ENCODE peak calls at places on chromosomes 1 and 21, in four cellular contexts. W is K562, L is GM12878, T is HL-60. B is an unnamed sample.

GRCh38 chr1:28803662-28804061 is 8.3 kb upstream of the OPRD1 start:
- DNase-seq in T (no peak), L (no peak), W (no peak), B (no peak)

GRCh38 chr1:243974451-243975292 is 76.4 kb upstream of the ZBTB18 start:
- DNase-seq in W (no peak), T (no peak), L (no peak), B (no peak)

GRCh38 chr1:230542054-230542453 is 100.2 kb upstream of the COG2 start:
- DNase-seq in T (no peak), W (peak), L (no peak), B (no peak)

GRCh38 chr1:18324246-18324645 is 156.5 kb upstream of the KLHDC7A start:
- DNase-seq in L (no peak), W (peak), T (no peak), B (no peak)

GRCh38 chr1:65958561-65959350 is 166.1 kb downstream of the PDE4B start:
- DNase-seq in W (peak), T (peak), L (peak), B (no peak)

GRCh38 chr1:235639586-235640205 is 9.9 kb downstream of the GNG4 start:
- DNase-seq in L (no peak), W (no peak), T (no peak), B (no peak)

GRCh38 chr1:205396972-205397616 is 24.8 kb downstream of the LEMD1 start:
- DNase-seq in L (peak), W (peak), T (peak), B (no peak)

GRCh38 chr1:58884706-58885661 is 101.1 kb upstream of the JUN start:
- DNase-seq in L (no peak), T (no peak), W (peak), B (no peak)

GRCh38 chr1:86965012-86965826 is 50.8 kb downstream of the HS2ST1 start:
- DNase-seq in L (no peak), W (peak), T (no peak), B (no peak)

GRCh38 chr1:93738075-93738622 is 56.5 kb upstream of the BCAR3 start:
- DNase-seq in W (no peak), L (no peak), T (no peak), B (no peak)

GRCh38 chr1:245622332-245623014 is 467.7 kb downstream of the KIF26B start:
- DNase-seq in W (no peak), T (no peak), L (no peak), B (no peak)

GRCh38 chr21:45698493-45698947 is 55.0 kb downstream of the PCBP3 start:
- DNase-seq in W (no peak), L (no peak), T (no peak), B (no peak)

GRCh38 chr1:7454895-7455784 is 316.0 kb upstream of the VAMP3 start:
- DNase-seq in T (no peak), W (no peak), L (no peak), B (no peak)

GRCh38 chr1:20724364-20725188 is 6.8 kb upstream of the KIF17 start:
- DNase-seq in W (no peak), T (no peak), L (no peak), B (no peak)

GRCh38 chr1:151061704-151062103 is 1.5 kb downstream of the MLLT11 start:
- DNase-seq in T (no peak), L (no peak), W (no peak), B (no peak)

GRCh38 chr21:45365608-45366241 is 39.2 kb upstream of the COL18A1 start:
- DNase-seq in T (no peak), W (no peak), L (no peak), B (no peak)

GRCh38 chr1:56535949-56536348 is 43.4 kb downstream of the PLPP3 start:
- DNase-seq in L (no peak), T (no peak), W (no peak), B (no peak)

GRCh38 chr21:42414928-42415769 is 11.4 kb downstream of the UBASH3A start:
- DNase-seq in T (no peak), W (peak), L (peak), B (peak)

GRCh38 chr1:25971044-25971881 is 26.6 kb downstream of the PAFAH2 start:
- DNase-seq in L (no peak), W (no peak), T (peak), B (peak)

GRCh38 chr1:94067196-94067595 is 53.8 kb downstream of the ABCA4 start:
- DNase-seq in W (no peak), T (no peak), L (no peak), B (no peak)

GRCh38 chr1:107897428-107898339 is 67.3 kb downstream of the VAV3 start:
- DNase-seq in L (no peak), W (no peak), T (no peak), B (no peak)

GRCh38 chr1:93255222-93256079 is 74.9 kb downstream of the CCDC18 start:
- DNase-seq in L (no peak), W (no peak), T (no peak), B (no peak)

GRCh38 chr1:178124115-178124514 is 30.2 kb downstream of the RASAL2 start:
- DNase-seq in W (no peak), T (no peak), L (no peak), B (no peak)

GRCh38 chr1:201535778-201536245 is 3.1 kb upstream of the NAV1 start:
- DNase-seq in L (no peak), W (no peak), T (no peak), B (no peak)

GRCh38 chr1:154427173-154428139 is 22.3 kb downstream of the IL6R start:
- DNase-seq in W (no peak), T (no peak), L (no peak), B (no peak)

GRCh38 chr1:90717665-90718410 is 736 bp upstream of the BARHL2 start:
- DNase-seq in W (peak), T (no peak), L (no peak), B (no peak)

GRCh38 chr1:20102875-20103274 is 16.5 kb downstream of the PLA2G2D start:
- DNase-seq in L (no peak), W (no peak), T (no peak), B (no peak)

GRCh38 chr21:31265293-31265692 is 78.8 kb downstream of the TIAM1 start:
- DNase-seq in L (no peak), W (no peak), T (no peak), B (no peak)

GRCh38 chr1:30758785-30759380 is 1.3 kb upstream of the LAPTM5 start:
- DNase-seq in T (peak), L (peak), W (peak), B (no peak)

GRCh38 chr1:31029031-31029430 is 36.5 kb downstream of the PUM1 start:
- DNase-seq in T (no peak), W (no peak), L (no peak), B (no peak)

GRCh38 chr1:50681931-50682330 is 258.7 kb upstream of the DMRTA2 start:
- DNase-seq in T (no peak), W (no peak), L (no peak), B (no peak)

GRCh38 chr1:32801096-32801713 is 16.0 kb downstream of the YARS1 start:
- DNase-seq in W (no peak), T (no peak), L (no peak), B (no peak)

GRCh38 chr1:43525995-43526394 is 4.7 kb upstream of the PTPRF start:
- DNase-seq in L (no peak), T (no peak), W (no peak), B (no peak)

GRCh38 chr1:63602629-63603028 is 9.4 kb downstream of the PGM1 start:
- DNase-seq in T (no peak), L (no peak), W (no peak), B (no peak)

GRCh38 chr1:56803561-56804156 is 15.5 kb downstream of the FYB2 start:
- DNase-seq in T (no peak), L (no peak), W (peak), B (no peak)

GRCh38 chr21:46226146-46226545 is 2.4 kb downstream of the LSS start:
- DNase-seq in T (no peak), L (no peak), W (peak), B (no peak)

GRCh38 chr21:27408826-27409225 is 441.9 kb upstream of the ADAMTS5 start:
- DNase-seq in W (no peak), L (no peak), T (no peak), B (no peak)

GRCh38 chr1:157198619-157199420 is 60.6 kb upstream of the ETV3 start:
- DNase-seq in W (no peak), L (no peak), T (no peak), B (no peak)

GRCh38 chr1:11062965-11063401 is 3.2 kb upstream of the SRM start:
- DNase-seq in L (peak), W (no peak), T (peak), B (no peak)
- TF ChIP-seq SPI1 in L (no peak), W (no peak), T (no peak), B (no peak)

GRCh38 chr1:99370476-99370875 is 106.2 kb downstream of the PLPPR4 start:
- DNase-seq in T (no peak), L (no peak), W (no peak), B (no peak)

GRCh38 chr1:99365545-99365944 is 101.3 kb downstream of the PLPPR4 start:
- DNase-seq in T (no peak), L (no peak), W (no peak), B (no peak)

GRCh38 chr1:99374109-99374508 is 109.8 kb downstream of the PLPPR4 start:
- DNase-seq in L (no peak), T (no peak), W (no peak), B (no peak)

GRCh38 chr1:99371413-99371812 is 107.1 kb downstream of the PLPPR4 start:
- DNase-seq in W (no peak), T (no peak), L (no peak), B (no peak)
- TF ChIP-seq SPI1 in W (no peak), T (no peak), L (no peak), B (no peak)

GRCh38 chr1:54126271-54126815 is 26.5 kb downstream of the CDCP2 start:
- DNase-seq in W (no peak), L (no peak), T (no peak), B (no peak)
- TF ChIP-seq SPI1 in W (no peak), L (no peak), T (no peak), B (no peak)

GRCh38 chr1:187267745-187268277 is 439.1 kb downstream of the PLA2G4A start:
- DNase-seq in W (no peak), L (no peak), T (no peak), B (no peak)

GRCh38 chr1:187266051-187266450 is 437.3 kb downstream of the PLA2G4A start:
- DNase-seq in W (no peak), T (no peak), L (no peak), B (no peak)

GRCh38 chr1:187261637-187262036 is 432.9 kb downstream of the PLA2G4A start:
- DNase-seq in T (no peak), L (no peak), W (no peak), B (no peak)

GRCh38 chr1:187262731-187263130 is 434.0 kb downstream of the PLA2G4A start:
- DNase-seq in L (no peak), W (no peak), T (no peak), B (no peak)

DNA sequence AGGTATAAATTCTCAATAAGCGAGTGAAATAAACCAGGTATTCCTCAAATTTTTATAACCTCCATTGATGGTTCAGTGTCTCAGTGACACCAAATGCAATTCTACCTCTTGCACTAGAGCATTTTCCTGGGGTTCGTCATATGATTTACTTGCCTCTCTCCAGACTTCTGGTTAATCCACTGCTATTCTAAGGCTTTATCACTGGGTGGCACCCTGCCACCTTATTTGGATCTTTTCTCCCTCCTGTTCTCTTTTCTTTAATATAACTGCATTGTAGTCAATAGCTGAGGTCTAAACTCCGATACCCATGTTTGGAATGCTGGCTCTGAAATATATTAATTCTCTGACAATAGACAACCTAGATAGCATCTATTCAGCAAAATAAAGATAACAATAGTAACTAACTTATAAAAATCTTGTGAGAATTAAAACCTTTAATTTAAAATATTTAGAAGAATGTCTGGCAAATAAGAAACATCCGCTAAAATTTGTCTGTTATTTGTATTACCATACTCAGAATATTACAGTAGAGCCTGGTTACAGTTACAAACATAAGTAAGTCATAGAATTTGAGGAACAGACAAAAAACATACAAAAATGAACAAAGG is 436.4 kb downstream of the PLA2G4A start:
- DNase-seq in L (no peak), W (peak), T (no peak), B (no peak)
- TF ChIP-seq SPI1 in L (no peak), W (no peak), T (no peak), B (no peak)

DNA sequence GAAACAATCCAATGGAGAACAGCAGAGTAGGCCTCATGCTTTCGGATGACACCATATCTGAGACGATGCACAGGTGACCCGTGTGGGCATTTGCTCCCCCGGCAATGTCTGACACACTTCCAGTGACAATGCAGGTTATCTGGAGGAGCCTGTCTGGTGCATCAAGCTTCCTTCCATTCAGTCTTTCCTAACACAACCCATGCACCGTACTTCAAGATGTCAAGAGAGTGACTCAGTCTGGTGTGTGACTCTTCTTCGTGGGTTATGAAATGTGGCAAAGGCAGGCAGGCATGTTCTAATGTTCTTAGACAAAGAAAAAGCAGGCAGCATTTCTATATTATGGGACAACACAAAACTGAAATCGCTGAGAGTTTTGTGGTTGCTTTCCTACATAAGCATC is 159.0 kb downstream of the EDEM3 start:
- DNase-seq in T (no peak), W (no peak), L (no peak), B (no peak)
- TF ChIP-seq SPI1 in T (no peak), W (no peak), L (no peak), B (no peak)

GRCh38 chr1:203607169-203607873 is 19.3 kb upstream of the ATP2B4 start:
- DNase-seq in T (no peak), W (peak), L (no peak), B (no peak)
- TF ChIP-seq SPI1 in T (no peak), W (no peak), L (no peak), B (no peak)

GRCh38 chr1:167708940-167709389 is 12.8 kb upstream of the MPZL1 start:
- DNase-seq in W (no peak), L (peak), T (no peak), B (no peak)

GRCh38 chr1:167707942-167708341 is 13.8 kb upstream of the MPZL1 start:
- DNase-seq in W (no peak), T (no peak), L (no peak), B (no peak)

GRCh38 chr1:167706363-167706762 is 15.4 kb upstream of the MPZL1 start:
- DNase-seq in T (no peak), W (no peak), L (no peak), B (no peak)

GRCh38 chr1:167705250-167705649 is 16.5 kb upstream of the MPZL1 start:
- DNase-seq in L (no peak), W (no peak), T (no peak), B (no peak)

DNA sequence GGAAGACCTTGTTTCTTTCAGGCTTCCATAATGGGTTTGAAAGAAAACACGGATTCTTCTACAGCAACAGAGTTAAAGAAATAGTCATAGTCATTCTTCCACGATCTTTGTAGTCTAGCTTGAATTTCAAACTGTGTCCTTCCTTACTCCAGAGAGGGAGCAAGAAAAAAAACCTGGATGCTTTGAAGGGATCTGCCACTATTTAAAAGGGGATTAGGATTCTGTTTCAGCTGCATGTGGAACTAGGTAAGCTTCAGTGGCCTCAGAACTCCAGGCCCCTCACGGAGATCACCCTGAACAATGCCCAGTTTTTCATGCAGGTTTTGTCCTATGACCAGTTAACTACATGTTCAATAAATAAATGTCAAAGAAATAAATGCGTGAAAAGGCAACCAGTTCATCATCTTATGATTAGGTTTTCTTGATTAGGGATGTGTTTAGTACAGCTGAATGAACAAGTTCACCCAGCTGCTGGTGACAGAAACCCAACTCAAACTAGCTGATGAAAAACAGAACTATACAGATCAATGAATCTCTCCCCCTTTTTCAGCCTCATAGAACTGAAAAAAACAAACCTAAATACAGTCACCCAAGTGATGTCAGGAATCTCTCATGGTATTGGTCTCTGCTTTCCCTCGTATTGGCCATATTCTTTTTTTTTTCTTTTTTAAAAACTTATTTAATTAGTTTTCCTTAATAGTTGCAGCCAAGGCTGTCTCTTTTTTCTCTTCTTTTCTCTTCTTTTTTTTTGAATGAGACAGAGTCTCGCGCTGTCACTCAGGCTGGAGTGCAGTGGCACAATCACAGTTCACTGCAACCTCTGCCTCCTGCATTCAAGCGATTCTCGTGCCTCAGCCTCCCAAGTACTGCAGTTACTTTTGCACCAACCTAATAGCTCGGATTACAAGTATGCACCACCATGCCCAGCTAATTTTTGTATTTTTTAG is 14.6 kb upstream of the MPZL1 start:
- DNase-seq in T (no peak), L (no peak), W (no peak), B (no peak)
- TF ChIP-seq SPI1 in T (no peak), L (no peak), W (no peak), B (no peak)

GRCh38 chr1:22351757-22352080 is 99.9 kb upstream of the ZBTB40 start:
- DNase-seq in W (no peak), L (no peak), T (no peak), B (no peak)

GRCh38 chr1:22349302-22350043 is 102.2 kb upstream of the ZBTB40 start:
- DNase-seq in W (no peak), L (no peak), T (no peak), B (no peak)

GRCh38 chr1:22352896-22353295 is 98.8 kb upstream of the ZBTB40 start:
- DNase-seq in L (no peak), T (no peak), W (no peak), B (no peak)

GRCh38 chr1:22350171-22350961 is 101.3 kb upstream of the ZBTB40 start:
- DNase-seq in T (no peak), L (no peak), W (no peak), B (no peak)

DNA sequence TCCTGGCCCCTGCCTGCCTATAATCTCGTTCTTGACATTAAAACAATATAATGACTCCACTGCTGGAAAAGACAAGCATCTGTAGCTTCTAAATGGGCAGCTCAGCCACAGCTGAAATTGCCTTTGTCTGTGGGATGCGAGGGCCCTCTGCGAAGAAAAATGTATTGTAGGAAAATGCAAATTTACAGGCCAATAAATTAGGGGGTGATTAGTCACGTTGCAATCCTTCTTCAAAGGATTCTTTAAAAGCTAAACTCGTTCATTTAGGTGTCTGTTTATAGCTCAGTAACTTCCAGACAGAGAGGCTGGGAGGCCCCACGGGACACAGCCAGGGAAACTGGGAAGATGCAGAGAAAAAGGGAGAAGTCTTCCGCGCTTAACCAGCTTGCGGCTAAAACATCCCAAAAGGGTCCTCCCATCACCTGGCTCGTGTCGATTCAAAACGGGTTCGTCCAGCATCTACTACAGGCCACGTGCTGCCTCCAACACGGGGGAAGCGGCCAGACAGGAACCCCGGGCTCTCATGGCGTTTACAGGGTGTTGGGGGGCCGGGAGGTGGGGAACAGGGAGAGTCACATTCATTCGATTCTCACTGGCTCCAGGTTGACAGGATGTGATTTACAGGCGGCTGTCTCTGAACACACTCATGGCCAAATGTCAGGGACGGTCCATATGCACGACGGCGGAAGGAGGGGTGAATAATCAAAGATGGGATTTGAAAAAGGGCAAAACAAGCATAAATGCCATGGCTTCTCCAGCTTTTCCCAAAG is 100.5 kb upstream of the ZBTB40 start:
- DNase-seq in L (no peak), T (no peak), W (no peak), B (no peak)
- TF ChIP-seq SPI1 in L (no peak), T (no peak), W (no peak), B (no peak)